ENCODE peak calls at places on chromosomes 11 and 22, in four cellular contexts. P is stomach, T is amniotic stem cell, I is T-helper 17 cell. H is an unnamed sample.

GRCh38 chr11:120248551-120249278 is 8.8 kb downstream of the POU2F3 start:
- DNase-seq in P (no peak), T (no peak), I (no peak), H (no peak)

GRCh38 chr11:96091476-96091875 is 167.6 kb upstream of the MTMR2 start:
- DNase-seq in P (no peak), T (no peak), I (no peak), H (no peak)

GRCh38 chr11:62217191-62217748 is 8.8 kb downstream of the SCGB2A1 start:
- DNase-seq in P (no peak), T (no peak), I (no peak), H (no peak)

GRCh38 chr22:35150163-35151107 is 84.5 kb downstream of the ISX start:
- DNase-seq in P (peak; percentile 50), T (no peak), I (peak; percentile 46), H (no peak)

GRCh38 chr11:8049084-8049483 is 31.9 kb upstream of the TUB start:
- DNase-seq in P (peak; percentile 9), T (no peak), I (no peak), H (no peak)

GRCh38 chr11:47477323-47477722 is 28.4 kb upstream of the RAPSN start:
- DNase-seq in P (no peak), T (peak; percentile 44), I (no peak), H (no peak)

GRCh38 chr11:112013501-112014164 is 11.6 kb upstream of the DLAT start:
- DNase-seq in P (no peak), T (no peak), I (no peak), H (no peak)

GRCh38 chr22:28369849-28370248 is 309.8 kb downstream of the TTC28 start:
- DNase-seq in P (no peak), T (no peak), I (no peak), H (no peak)

GRCh38 chr22:37254867-37255233 is 10.8 kb upstream of the RAC2 start:
- DNase-seq in P (no peak), T (no peak), I (no peak), H (no peak)

GRCh38 chr11:14223636-14224035 is 135.3 kb downstream of the RRAS2 start:
- DNase-seq in P (no peak), T (no peak), I (no peak), H (no peak)

GRCh38 chr11:80383655-80384054 is 942.8 kb upstream of the TENM4 start:
- DNase-seq in P (no peak), T (no peak), I (no peak), H (no peak)

GRCh38 chr22:50251472-50252054 is 498 bp upstream of the HDAC10 start:
- DNase-seq in P (no peak), T (no peak), I (no peak), H (no peak)

GRCh38 chr11:69298778-69299461 is 5.0 kb downstream of the MYEOV start:
- DNase-seq in P (no peak), T (no peak), I (no peak), H (no peak)

GRCh38 chr11:118396097-118396501 is 5.3 kb upstream of the ATP5MG start:
- DNase-seq in P (no peak), T (no peak), I (no peak), H (no peak)

GRCh38 chr11:57648791-57649735 is 649 bp downstream of the YPEL4 start:
- DNase-seq in P (no peak), T (no peak), I (no peak), H (no peak)

H was measured in esophagus squamous epithelium.